ENCODE peak calls at places on chromosomes 2 and 18, in eight cellular contexts. Q is CD8-positive, alpha-beta T cell; C is heart right ventricle; Y is fibroblast of lung; U is ascending aorta; Z is thyroid gland; K is lower lobe of right lung; D is A549. W is an unnamed sample.

GRCh38 chr2:233426619-233427342 is 72.5 kb downstream of the DGKD start:
- DNase-seq in Q (peak; percentile 21), U (peak; percentile 47), C (no peak), K (no peak), Z (no peak), Y (peak; percentile 96), D (no peak), W (no peak)

GRCh38 chr2:43612944-43613343 is 17.1 kb upstream of the THADA start:
- DNase-seq in D (no peak), K (no peak), Z (no peak), Y (no peak), U (no peak), C (no peak), Q (no peak), W (no peak)

GRCh38 chr18:805755-806110 is 6.3 kb downstream of the YES1 start:
- DNase-seq in Q (no peak), K (no peak), D (no peak), Y (no peak), C (no peak), Z (no peak), U (no peak), W (no peak)

GRCh38 chr2:86225581-86225980 is 26.3 kb downstream of the MRPL35 start:
- DNase-seq in Q (peak; percentile 60), Y (no peak), D (no peak), C (peak; percentile 84), K (no peak), U (peak; percentile 94), Z (peak; percentile 13), W (no peak)

GRCh38 chr2:230160112-230160660 is 59.6 kb downstream of the SP110 start:
- DNase-seq in C (peak; percentile 21), Q (peak; percentile 68), K (peak; percentile 58), U (no peak), Z (peak; percentile 10), Y (peak; percentile 11), D (peak; percentile 47), W (no peak)

GRCh38 chr2:121873870-121874269 is 118.4 kb downstream of the TSN start:
- DNase-seq in Q (no peak), C (no peak), U (no peak), D (no peak), K (no peak), Y (no peak), Z (no peak), W (no peak)

GRCh38 chr2:172927381-172928357 is 148.0 kb upstream of the MAP3K20 start:
- DNase-seq in U (peak; percentile 74), Y (peak; percentile 90), K (no peak), C (peak; percentile 28), Q (no peak), D (no peak), Z (peak; percentile 27), W (no peak)

GRCh38 chr2:134365356-134365755 is 111.5 kb downstream of the MGAT5 start:
- DNase-seq in Z (no peak), Y (no peak), K (no peak), D (peak; percentile 7), U (no peak), C (no peak), Q (no peak), W (no peak)

GRCh38 chr18:7415081-7415894 is 151.8 kb upstream of the PTPRM start:
- DNase-seq in D (no peak), Y (no peak), Q (no peak), K (no peak), U (no peak), C (no peak), Z (peak; percentile 10), W (no peak)

GRCh38 chr18:55421612-55422381 is 166.2 kb downstream of the TCF4 start:
- DNase-seq in Y (peak; percentile 63), D (no peak), Q (no peak), C (peak; percentile 29), U (no peak), Z (no peak), K (no peak), W (no peak)

GRCh38 chr2:60488291-60488690 is 65.2 kb downstream of the BCL11A start:
- DNase-seq in Q (no peak), D (no peak), Y (no peak), C (no peak), K (no peak), U (no peak), Z (no peak), W (no peak)
- H3K4me1 ChIP-seq in Q (no peaks in the 10 kb centered on the region), D (no peaks in the 10 kb centered on the region), Y (peaks cover 7% of the 10 kb centered on the region), C (peaks cover 52% of the 10 kb centered on the region), K (peaks cover 9% of the 10 kb centered on the region), U (no peaks in the 10 kb centered on the region), Z (no peaks in the 10 kb centered on the region), W (peaks cover 4% of the 10 kb centered on the region)

DNA sequence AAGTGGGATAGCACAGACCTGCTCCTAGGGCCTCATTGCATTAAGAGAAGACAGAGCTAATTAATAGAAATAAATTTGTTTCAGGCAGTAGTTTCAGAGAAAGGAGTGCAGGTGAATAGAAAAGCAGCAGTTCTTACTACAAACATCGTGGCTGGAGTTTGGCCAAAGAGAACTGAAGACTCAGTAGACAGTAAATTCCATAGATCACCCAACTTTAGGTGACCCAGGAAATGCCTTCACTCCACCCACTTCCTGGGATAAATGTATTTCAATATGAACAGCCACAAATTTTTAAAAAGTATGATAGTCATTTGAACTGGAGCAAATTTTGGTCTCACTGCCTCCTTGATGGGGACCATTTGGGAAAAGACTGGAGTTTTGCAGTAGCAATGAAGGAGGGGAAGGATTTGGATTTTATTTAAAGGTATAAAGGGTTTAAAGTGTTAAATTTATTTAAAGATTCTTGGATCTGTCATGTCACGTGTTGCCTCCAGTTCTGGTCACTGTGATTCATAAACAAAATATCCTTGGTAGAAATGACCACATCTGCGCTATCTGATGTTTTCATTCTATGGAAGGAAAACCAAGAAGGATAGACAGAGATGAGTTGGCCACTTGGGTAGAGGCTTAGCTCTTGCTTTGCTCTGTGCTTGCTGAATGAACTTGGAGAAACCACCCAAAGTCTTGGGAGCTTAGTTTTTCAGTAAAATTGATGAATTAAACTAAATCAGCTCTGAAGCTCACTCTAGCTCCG is 390.2 kb downstream of the THSD7B start:
- DNase-seq in D (no peak), Q (no peak), Z (no peak), Y (peak; percentile 59), U (no peak), K (no peak), C (no peak), W (no peak)
- H3K4me1 ChIP-seq in D (no peaks in the 10 kb centered on the region), Q (no peaks in the 10 kb centered on the region), Z (no peaks in the 10 kb centered on the region), Y (no peaks in the 10 kb centered on the region), U (no peaks in the 10 kb centered on the region), K (no peaks in the 10 kb centered on the region), C (no peaks in the 10 kb centered on the region), W (no peaks in the 10 kb centered on the region)

GRCh38 chr2:68390114-68390513 is 25.0 kb downstream of the PLEK start:
- DNase-seq in U (no peak), Q (no peak), D (no peak), C (no peak), Y (no peak), Z (no peak), K (no peak), W (no peak)

GRCh38 chr2:68388772-68389171 is 23.7 kb downstream of the PLEK start:
- DNase-seq in Y (no peak), C (no peak), K (no peak), D (no peak), U (no peak), Q (no peak), Z (no peak), W (no peak)

GRCh38 chr2:68391869-68392268 is 26.8 kb downstream of the PLEK start:
- DNase-seq in Y (no peak), D (no peak), Z (no peak), K (no peak), U (no peak), Q (no peak), C (no peak), W (no peak)

GRCh38 chr2:68390600-68390999 is 25.5 kb downstream of the PLEK start:
- DNase-seq in C (no peak), U (no peak), Y (no peak), Z (no peak), Q (no peak), D (no peak), K (no peak), W (no peak)

GRCh38 chr2:68391099-68391498 is 26.0 kb downstream of the PLEK start:
- DNase-seq in Z (no peak), Y (no peak), D (no peak), C (no peak), U (no peak), Q (no peak), K (no peak), W (no peak)
- H3K4me1 ChIP-seq in Z (no peaks in the 10 kb centered on the region), Y (no peaks in the 10 kb centered on the region), D (no peaks in the 10 kb centered on the region), C (peaks cover 32% of the 10 kb centered on the region), U (no peaks in the 10 kb centered on the region), Q (peaks cover 23% of the 10 kb centered on the region), K (peaks cover 9% of the 10 kb centered on the region), W (peaks cover 24% of the 10 kb centered on the region)

DNA sequence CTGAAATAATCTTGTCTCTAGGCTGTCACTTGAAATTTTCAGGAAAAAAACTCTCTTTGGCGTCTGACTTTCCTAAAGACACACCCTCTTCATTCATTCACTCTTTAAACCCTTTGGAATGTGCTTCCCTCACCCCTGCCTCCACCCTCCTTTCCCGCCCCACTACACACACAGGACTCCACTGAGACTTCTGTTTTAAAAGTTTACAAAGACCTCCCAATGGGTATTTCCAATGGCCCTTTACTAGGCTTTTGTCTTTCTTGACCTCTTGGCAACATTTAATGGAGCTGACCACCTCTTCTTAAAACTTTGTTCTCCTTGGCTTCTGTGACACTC is 96.1 kb downstream of the RBMS1 start:
- DNase-seq in K (no peak), Z (no peak), U (no peak), Y (peak; percentile 72), C (no peak), D (no peak), Q (no peak), W (no peak)
- H3K4me1 ChIP-seq in K (peaks cover 84% of the 10 kb centered on the region), Z (peaks cover 26% of the 10 kb centered on the region), U (peaks cover 4% of the 10 kb centered on the region), Y (peaks cover 28% of the 10 kb centered on the region), C (peaks cover 82% of the 10 kb centered on the region), D (peaks cover 94% of the 10 kb centered on the region), Q (peaks cover 85% of the 10 kb centered on the region), W (peaks cover 52% of the 10 kb centered on the region)

GRCh38 chr18:57790316-57790715 is 12.8 kb downstream of the ATP8B1 start:
- DNase-seq in U (peak; percentile 48), D (no peak), Y (no peak), K (no peak), C (no peak), Q (no peak), Z (no peak), W (no peak)
- H3K4me1 ChIP-seq in U (peaks cover 17% of the 10 kb centered on the region), D (peaks cover 54% of the 10 kb centered on the region), Y (peaks cover 31% of the 10 kb centered on the region), K (peaks cover 40% of the 10 kb centered on the region), C (peaks cover 94% of the 10 kb centered on the region), Q (no peaks in the 10 kb centered on the region), Z (peaks cover 58% of the 10 kb centered on the region), W (peaks cover 36% of the 10 kb centered on the region)

DNA sequence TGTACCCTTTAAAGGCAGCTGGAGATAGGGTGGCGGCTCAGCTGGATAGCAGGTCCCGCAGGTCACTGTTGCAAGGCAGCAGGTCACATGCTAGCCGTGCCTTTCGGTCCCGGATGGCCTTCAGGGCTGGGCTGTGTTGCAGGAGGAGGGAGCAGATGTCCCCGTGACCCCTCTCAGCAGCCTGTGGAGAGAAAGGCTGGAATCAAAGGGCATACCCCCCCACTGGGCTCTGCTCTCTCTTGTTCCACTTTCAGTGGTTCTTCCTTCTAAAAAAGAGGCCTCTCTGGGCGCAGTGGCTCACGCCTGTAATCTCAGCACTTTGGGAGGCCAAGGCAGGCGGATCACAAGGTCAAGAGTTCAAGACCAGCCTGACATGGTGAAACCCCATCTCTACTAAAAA is 4.4 kb upstream of the ANKRD23 start:
- DNase-seq in K (no peak), C (no peak), Z (no peak), U (no peak), Y (no peak), Q (no peak), D (no peak), W (no peak)
- H3K4me1 ChIP-seq in K (no peaks in the 10 kb centered on the region), C (peaks cover 4% of the 10 kb centered on the region), Z (no peaks in the 10 kb centered on the region), U (no peaks in the 10 kb centered on the region), Y (no peaks in the 10 kb centered on the region), Q (no peaks in the 10 kb centered on the region), D (no peaks in the 10 kb centered on the region), W (no peaks in the 10 kb centered on the region)